ENCODE peak calls at places on chromosome 14, in four cellular contexts. One of them, this sample, is unnamed.

GRCh38 chr14:50335389-50335788 is 23.3 kb downstream of the DMAC2L start:
- DNase-seq in breast epithelium: peak; percentile 29
- DNase-seq in endothelial cell of umbilical vein: peak; percentile 78
- DNase-seq in HCT116: no peak
- DNase-seq in this sample: peak; percentile 82

GRCh38 chr14:64550539-64551333 is 975 bp downstream of the PPP1R36 start:
- DNase-seq in breast epithelium: no peak
- DNase-seq in endothelial cell of umbilical vein: no peak
- DNase-seq in HCT116: no peak
- DNase-seq in this sample: no peak

GRCh38 chr14:59566725-59567124 is 9.9 kb downstream of the CCDC175 start:
- DNase-seq in breast epithelium: no peak
- DNase-seq in endothelial cell of umbilical vein: no peak
- DNase-seq in HCT116: no peak
- DNase-seq in this sample: no peak

GRCh38 chr14:68730811-68731425 is 61.9 kb downstream of the ZFP36L1 start:
- DNase-seq in breast epithelium: no peak
- DNase-seq in endothelial cell of umbilical vein: no peak
- DNase-seq in HCT116: no peak
- DNase-seq in this sample: no peak

GRCh38 chr14:74955229-74955999 is at the start of gene PGF:
- DNase-seq in breast epithelium: no peak
- DNase-seq in endothelial cell of umbilical vein: peak; percentile 72
- DNase-seq in HCT116: peak; percentile 7
- DNase-seq in this sample: no peak

GRCh38 chr14:89956294-89957009 is 725 bp downstream of the TDP1 start:
- DNase-seq in breast epithelium: peak; percentile 43
- DNase-seq in endothelial cell of umbilical vein: peak; percentile 80
- DNase-seq in HCT116: peak; percentile 22
- DNase-seq in this sample: no peak

GRCh38 chr14:71554323-71554722 is 377.9 kb upstream of the RGS6 start:
- DNase-seq in breast epithelium: no peak
- DNase-seq in endothelial cell of umbilical vein: no peak
- DNase-seq in HCT116: no peak
- DNase-seq in this sample: no peak

GRCh38 chr14:37623552-37623951 is 28.1 kb downstream of the TTC6 start:
- DNase-seq in breast epithelium: peak; percentile 63
- DNase-seq in endothelial cell of umbilical vein: peak; percentile 29
- DNase-seq in HCT116: peak; percentile 1
- DNase-seq in this sample: no peak

GRCh38 chr14:73764881-73765280 is 50.7 kb upstream of the PNMA1 start:
- DNase-seq in breast epithelium: peak; percentile 72
- DNase-seq in endothelial cell of umbilical vein: peak; percentile 81
- DNase-seq in HCT116: no peak
- DNase-seq in this sample: no peak

GRCh38 chr14:51458563-51458955 is 193.2 kb upstream of the FRMD6 start:
- DNase-seq in breast epithelium: no peak
- DNase-seq in endothelial cell of umbilical vein: peak; percentile 64
- DNase-seq in HCT116: no peak
- DNase-seq in this sample: peak; percentile 55

GRCh38 chr14:72543325-72543724 is 350.6 kb downstream of the DPF3 start:
- DNase-seq in breast epithelium: no peak
- DNase-seq in endothelial cell of umbilical vein: no peak
- DNase-seq in HCT116: no peak
- DNase-seq in this sample: no peak

GRCh38 chr14:68757618-68758081 is 35.2 kb downstream of the ZFP36L1 start:
- DNase-seq in breast epithelium: no peak
- DNase-seq in endothelial cell of umbilical vein: no peak
- DNase-seq in HCT116: no peak
- DNase-seq in this sample: no peak

GRCh38 chr14:34714320-34715107 is at the start of gene CFL2:
- DNase-seq in breast epithelium: peak; percentile 48
- DNase-seq in endothelial cell of umbilical vein: peak; percentile 81
- DNase-seq in HCT116: peak; percentile 32
- DNase-seq in this sample: peak; percentile 94

GRCh38 chr14:69005432-69006148 is 26.5 kb upstream of the ACTN1 start:
- DNase-seq in breast epithelium: peak; percentile 74
- DNase-seq in endothelial cell of umbilical vein: peak; percentile 99
- DNase-seq in HCT116: peak; percentile 47
- DNase-seq in this sample: peak; percentile 94

GRCh38 chr14:72613196-72613974 is 280.5 kb downstream of the DPF3 start:
- DNase-seq in breast epithelium: no peak
- DNase-seq in endothelial cell of umbilical vein: peak; percentile 54
- DNase-seq in HCT116: no peak
- DNase-seq in this sample: peak; percentile 89

GRCh38 chr14:51607677-51608076 is 44.0 kb upstream of the FRMD6 start:
- DNase-seq in breast epithelium: no peak
- DNase-seq in endothelial cell of umbilical vein: no peak
- DNase-seq in HCT116: no peak
- DNase-seq in this sample: no peak

GRCh38 chr14:54564071-54564798 is 2.7 kb upstream of the SAMD4A start:
- DNase-seq in breast epithelium: no peak
- DNase-seq in endothelial cell of umbilical vein: peak; percentile 73
- DNase-seq in HCT116: no peak
- DNase-seq in this sample: no peak

GRCh38 chr14:100440758-100441203 is 117.6 kb downstream of the SLC25A47 start:
- DNase-seq in breast epithelium: no peak
- DNase-seq in endothelial cell of umbilical vein: peak; percentile 22
- DNase-seq in HCT116: no peak
- DNase-seq in this sample: no peak

GRCh38 chr14:91357731-91358319 is 59.8 kb downstream of the CCDC88C start:
- DNase-seq in breast epithelium: no peak
- DNase-seq in endothelial cell of umbilical vein: no peak
- DNase-seq in HCT116: no peak
- DNase-seq in this sample: no peak

GRCh38 chr14:67524152-67524963 is 8.7 kb upstream of the PLEKHH1 start:
- DNase-seq in breast epithelium: no peak
- DNase-seq in endothelial cell of umbilical vein: no peak
- DNase-seq in HCT116: no peak
- DNase-seq in this sample: no peak

GRCh38 chr14:31266437-31267331 is 59.1 kb upstream of the HECTD1 start:
- DNase-seq in breast epithelium: no peak
- DNase-seq in endothelial cell of umbilical vein: no peak
- DNase-seq in HCT116: no peak
- DNase-seq in this sample: peak; percentile 42
- H3K4me1 ChIP-seq in breast epithelium: peaks cover 8% of the 10 kb centered on the region
- H3K4me1 ChIP-seq in endothelial cell of umbilical vein: peaks cover 18% of the 10 kb centered on the region
- H3K4me1 ChIP-seq in HCT116: peaks cover 13% of the 10 kb centered on the region
- H3K4me1 ChIP-seq in this sample: peaks cover 48% of the 10 kb centered on the region

GRCh38 chr14:105491366-105492006 is 440 bp downstream of the TEDC1 start:
- DNase-seq in breast epithelium: peak; percentile 50
- DNase-seq in endothelial cell of umbilical vein: peak; percentile 65
- DNase-seq in HCT116: peak; percentile 68
- DNase-seq in this sample: no peak
- TF ChIP-seq POLR2AphosphoS5 in breast epithelium: no peak
- TF ChIP-seq POLR2AphosphoS5 in endothelial cell of umbilical vein: no peak
- TF ChIP-seq POLR2AphosphoS5 in HCT116: peak; percentile 63
- TF ChIP-seq POLR2AphosphoS5 in this sample: no peak

GRCh38 chr14:104680056-104680805 is 9.2 kb upstream of the INF2 start:
- DNase-seq in breast epithelium: no peak
- DNase-seq in endothelial cell of umbilical vein: peak; percentile 67
- DNase-seq in HCT116: no peak
- DNase-seq in this sample: no peak

GRCh38 chr14:104680806-104681688 is 8.4 kb upstream of the INF2 start:
- DNase-seq in breast epithelium: peak; percentile 68
- DNase-seq in endothelial cell of umbilical vein: peak; percentile 77
- DNase-seq in HCT116: no peak
- DNase-seq in this sample: no peak

GRCh38 chr14:104678346-104678745 is 11.1 kb upstream of the INF2 start:
- DNase-seq in breast epithelium: no peak
- DNase-seq in endothelial cell of umbilical vein: no peak
- DNase-seq in HCT116: no peak
- DNase-seq in this sample: no peak

GRCh38 chr14:104677506-104678332 is 11.7 kb upstream of the INF2 start:
- DNase-seq in breast epithelium: peak; percentile 52
- DNase-seq in endothelial cell of umbilical vein: peak; percentile 92
- DNase-seq in HCT116: no peak
- DNase-seq in this sample: peak; percentile 94

GRCh38 chr14:104678901-104679705 is 10.3 kb upstream of the INF2 start:
- DNase-seq in breast epithelium: no peak
- DNase-seq in endothelial cell of umbilical vein: no peak
- DNase-seq in HCT116: no peak
- DNase-seq in this sample: no peak
- H3K4me1 ChIP-seq in breast epithelium: peaks cover 32% of the 10 kb centered on the region
- H3K4me1 ChIP-seq in endothelial cell of umbilical vein: peaks cover 40% of the 10 kb centered on the region
- H3K4me1 ChIP-seq in HCT116: peaks cover 59% of the 10 kb centered on the region
- H3K4me1 ChIP-seq in this sample: peaks cover 68% of the 10 kb centered on the region

GRCh38 chr14:95014036-95014435 is 143.3 kb downstream of the DICER1 start:
- DNase-seq in breast epithelium: no peak
- DNase-seq in endothelial cell of umbilical vein: no peak
- DNase-seq in HCT116: no peak
- DNase-seq in this sample: peak; percentile 60

GRCh38 chr14:95008445-95009217 is 148.7 kb downstream of the DICER1 start:
- DNase-seq in breast epithelium: no peak
- DNase-seq in endothelial cell of umbilical vein: no peak
- DNase-seq in HCT116: no peak
- DNase-seq in this sample: no peak

GRCh38 chr14:95006479-95006878 is 150.8 kb downstream of the DICER1 start:
- DNase-seq in breast epithelium: no peak
- DNase-seq in endothelial cell of umbilical vein: no peak
- DNase-seq in HCT116: no peak
- DNase-seq in this sample: peak; percentile 53

GRCh38 chr14:95015046-95015445 is 142.3 kb downstream of the DICER1 start:
- DNase-seq in breast epithelium: no peak
- DNase-seq in endothelial cell of umbilical vein: no peak
- DNase-seq in HCT116: no peak
- DNase-seq in this sample: peak; percentile 39

DNA sequence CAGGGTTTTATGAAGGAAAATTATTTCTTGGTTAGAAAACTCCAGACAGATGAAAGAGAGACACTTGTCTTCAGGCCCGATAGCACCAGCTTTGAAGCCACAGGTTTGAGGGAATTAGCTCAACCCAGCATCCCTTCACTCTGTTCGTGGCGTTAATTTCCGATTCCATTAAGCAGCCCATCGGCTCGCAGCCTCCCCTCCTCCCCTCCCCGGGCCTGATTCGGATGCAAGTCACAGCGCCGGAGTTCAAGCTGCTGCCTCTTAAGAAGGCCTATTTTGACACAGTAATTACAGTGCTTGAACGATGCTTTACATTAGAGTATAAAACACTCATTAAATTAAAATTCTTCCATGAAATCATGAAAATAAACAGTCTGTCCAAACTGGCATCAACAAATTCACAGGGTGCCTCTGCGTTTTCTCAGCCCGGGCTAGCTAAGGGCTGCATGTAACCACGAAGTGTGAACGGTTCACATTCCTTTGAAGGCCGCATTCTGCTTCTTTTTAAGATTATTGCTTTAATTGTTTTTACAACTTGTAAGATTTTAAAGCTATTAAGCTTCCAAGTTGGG is 145.8 kb downstream of the DICER1 start:
- DNase-seq in breast epithelium: no peak
- DNase-seq in endothelial cell of umbilical vein: no peak
- DNase-seq in HCT116: no peak
- DNase-seq in this sample: peak; percentile 66
- TF ChIP-seq POLR2AphosphoS5 in breast epithelium: no peak
- TF ChIP-seq POLR2AphosphoS5 in endothelial cell of umbilical vein: no peak
- TF ChIP-seq POLR2AphosphoS5 in HCT116: no peak
- TF ChIP-seq POLR2AphosphoS5 in this sample: no peak

GRCh38 chr14:99230271-99231141 is 41.5 kb downstream of the BCL11B start:
- DNase-seq in breast epithelium: peak; percentile 24
- DNase-seq in endothelial cell of umbilical vein: no peak
- DNase-seq in HCT116: no peak
- DNase-seq in this sample: no peak
- H3K4me1 ChIP-seq in breast epithelium: no peaks in the 10 kb centered on the region
- H3K4me1 ChIP-seq in endothelial cell of umbilical vein: no peaks in the 10 kb centered on the region
- H3K4me1 ChIP-seq in HCT116: peaks cover 22% of the 10 kb centered on the region
- H3K4me1 ChIP-seq in this sample: peaks cover 12% of the 10 kb centered on the region

DNA sequence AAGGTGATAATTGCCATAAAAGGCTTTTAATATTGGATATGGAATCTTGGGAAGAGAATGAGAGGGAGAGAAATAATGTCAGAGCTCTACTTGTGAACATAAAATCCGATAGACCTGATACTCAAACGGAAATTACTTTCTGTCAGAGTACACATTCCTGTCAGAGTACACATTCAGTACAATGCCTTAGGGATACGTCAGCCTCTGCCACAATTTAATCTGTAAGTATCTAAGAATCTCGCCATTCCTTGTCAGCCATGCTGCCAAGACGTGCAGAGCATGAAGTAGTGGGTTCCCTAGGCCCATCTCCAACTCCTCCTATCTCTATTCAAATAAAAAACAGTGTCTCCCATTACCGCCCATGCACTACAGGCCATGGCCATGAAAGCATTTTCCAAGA is 242.6 kb downstream of the CEP128 start:
- DNase-seq in breast epithelium: no peak
- DNase-seq in endothelial cell of umbilical vein: no peak
- DNase-seq in HCT116: no peak
- DNase-seq in this sample: no peak
- TF ChIP-seq POLR2AphosphoS5 in breast epithelium: no peak
- TF ChIP-seq POLR2AphosphoS5 in endothelial cell of umbilical vein: no peak
- TF ChIP-seq POLR2AphosphoS5 in HCT116: no peak
- TF ChIP-seq POLR2AphosphoS5 in this sample: no peak

DNA sequence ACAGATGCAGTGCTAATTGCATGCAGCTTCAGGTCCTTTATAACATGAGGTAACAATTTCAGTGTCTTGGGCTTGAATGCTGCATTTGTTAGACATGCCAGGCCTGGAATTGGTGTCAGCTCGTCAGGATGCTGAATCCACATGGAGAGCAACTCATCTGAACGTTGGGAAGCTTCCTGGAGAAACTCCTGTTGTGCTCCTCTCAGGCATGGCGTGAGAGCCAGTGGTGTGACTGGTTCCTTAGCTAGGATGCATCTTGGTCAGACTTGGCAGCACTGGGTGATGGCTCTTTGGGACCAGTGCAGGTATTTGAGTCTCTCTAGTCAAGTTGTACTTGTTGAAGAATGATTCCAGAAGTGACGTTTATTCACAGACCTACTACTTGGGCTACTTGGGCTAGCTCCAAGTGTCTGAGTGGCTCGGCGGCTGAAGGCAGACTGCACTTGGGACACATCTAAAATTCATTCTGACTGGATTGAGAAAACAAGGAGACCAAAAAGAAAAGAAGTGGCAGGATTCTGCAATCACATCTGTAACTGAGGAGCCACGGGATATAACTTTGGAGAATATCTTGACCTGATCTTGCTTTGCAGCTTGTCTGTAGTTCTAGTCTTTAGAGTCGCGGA is 134.8 kb upstream of the ARHGAP5 start:
- DNase-seq in breast epithelium: no peak
- DNase-seq in endothelial cell of umbilical vein: no peak
- DNase-seq in HCT116: no peak
- DNase-seq in this sample: no peak
- H3K4me1 ChIP-seq in breast epithelium: no peaks in the 10 kb centered on the region
- H3K4me1 ChIP-seq in endothelial cell of umbilical vein: peaks cover 5% of the 10 kb centered on the region
- H3K4me1 ChIP-seq in HCT116: peaks cover 30% of the 10 kb centered on the region
- H3K4me1 ChIP-seq in this sample: no peaks in the 10 kb centered on the region

This sample was measured in esophagus muscularis mucosa.